ENCODE peak calls at places on chromosome 9, in five cellular contexts. One of them, this sample, is unnamed.

GRCh38 chr9:107235765-107236442 is 47.2 kb upstream of the RAD23B start:
- DNase-seq in CD14-positive monocyte: no peak
- DNase-seq in cardiac fibroblast: no peak
- DNase-seq in GM13976: no peak
- DNase-seq in progenitor cell of endocrine pancreas: no peak
- DNase-seq in this sample: no peak

GRCh38 chr9:110073356-110073666 is 134.6 kb downstream of the C9orf152 start:
- DNase-seq in CD14-positive monocyte: no peak
- DNase-seq in cardiac fibroblast: no peak
- DNase-seq in GM13976: no peak
- DNase-seq in progenitor cell of endocrine pancreas: no peak
- DNase-seq in this sample: no peak

GRCh38 chr9:112997236-112997941 is 14.6 kb downstream of the ZNF883 start:
- DNase-seq in CD14-positive monocyte: no peak
- DNase-seq in cardiac fibroblast: no peak
- DNase-seq in GM13976: no peak
- DNase-seq in progenitor cell of endocrine pancreas: no peak
- DNase-seq in this sample: no peak

GRCh38 chr9:109507421-109507838 is 9.3 kb upstream of the PTPN3 start:
- DNase-seq in CD14-positive monocyte: no peak
- DNase-seq in cardiac fibroblast: peak
- DNase-seq in GM13976: no peak
- DNase-seq in progenitor cell of endocrine pancreas: no peak
- DNase-seq in this sample: no peak

GRCh38 chr9:22097712-22098111 is 88.6 kb upstream of the CDKN2B start:
- DNase-seq in CD14-positive monocyte: no peak
- DNase-seq in cardiac fibroblast: peak
- DNase-seq in GM13976: no peak
- DNase-seq in progenitor cell of endocrine pancreas: no peak
- DNase-seq in this sample: no peak

GRCh38 chr9:114606597-114607207 is 4.4 kb upstream of the TMEM268 start:
- DNase-seq in CD14-positive monocyte: no peak
- DNase-seq in cardiac fibroblast: peak
- DNase-seq in GM13976: no peak
- DNase-seq in progenitor cell of endocrine pancreas: no peak
- DNase-seq in this sample: no peak

GRCh38 chr9:13896047-13896446 is 417.9 kb downstream of the NFIB start:
- DNase-seq in CD14-positive monocyte: no peak
- DNase-seq in cardiac fibroblast: peak
- DNase-seq in GM13976: no peak
- DNase-seq in progenitor cell of endocrine pancreas: no peak
- DNase-seq in this sample: no peak

GRCh38 chr9:87080512-87081225 is 133.4 kb upstream of the GAS1 start:
- DNase-seq in CD14-positive monocyte: no peak
- DNase-seq in cardiac fibroblast: peak
- DNase-seq in GM13976: no peak
- DNase-seq in progenitor cell of endocrine pancreas: no peak
- DNase-seq in this sample: no peak

GRCh38 chr9:97470076-97470475 is 31.4 kb upstream of the TMOD1 start:
- DNase-seq in CD14-positive monocyte: no peak
- DNase-seq in cardiac fibroblast: no peak
- DNase-seq in GM13976: no peak
- DNase-seq in progenitor cell of endocrine pancreas: no peak
- DNase-seq in this sample: no peak

GRCh38 chr9:123928471-123929176 is 1.3 kb downstream of the DENND1A start:
- DNase-seq in CD14-positive monocyte: no peak
- DNase-seq in cardiac fibroblast: peak
- DNase-seq in GM13976: no peak
- DNase-seq in progenitor cell of endocrine pancreas: no peak
- DNase-seq in this sample: no peak

GRCh38 chr9:91214867-91215266 is 146.9 kb downstream of the AUH start:
- DNase-seq in CD14-positive monocyte: no peak
- DNase-seq in cardiac fibroblast: no peak
- DNase-seq in GM13976: no peak
- DNase-seq in progenitor cell of endocrine pancreas: no peak
- DNase-seq in this sample: no peak

GRCh38 chr9:87610200-87611155 is 112.8 kb downstream of the DAPK1 start:
- DNase-seq in CD14-positive monocyte: no peak
- DNase-seq in cardiac fibroblast: peak
- DNase-seq in GM13976: no peak
- DNase-seq in progenitor cell of endocrine pancreas: no peak
- DNase-seq in this sample: no peak

GRCh38 chr9:131642496-131643083 is 97.3 kb downstream of the PRRT1B start:
- DNase-seq in CD14-positive monocyte: no peak
- DNase-seq in cardiac fibroblast: no peak
- DNase-seq in GM13976: peak
- DNase-seq in progenitor cell of endocrine pancreas: no peak
- DNase-seq in this sample: no peak

GRCh38 chr9:38394419-38394818 is 1.9 kb downstream of the ALDH1B1 start:
- DNase-seq in CD14-positive monocyte: no peak
- DNase-seq in cardiac fibroblast: no peak
- DNase-seq in GM13976: no peak
- DNase-seq in progenitor cell of endocrine pancreas: no peak
- DNase-seq in this sample: no peak

GRCh38 chr9:38393128-38393809 is 767 bp downstream of the ALDH1B1 start:
- DNase-seq in CD14-positive monocyte: no peak
- DNase-seq in cardiac fibroblast: peak
- DNase-seq in GM13976: peak
- DNase-seq in progenitor cell of endocrine pancreas: no peak
- DNase-seq in this sample: no peak

GRCh38 chr9:38391278-38392118 is 1.0 kb upstream of the ALDH1B1 start:
- DNase-seq in CD14-positive monocyte: no peak
- DNase-seq in cardiac fibroblast: no peak
- DNase-seq in GM13976: no peak
- DNase-seq in progenitor cell of endocrine pancreas: no peak
- DNase-seq in this sample: no peak

GRCh38 chr9:38390851-38391250 is 1.7 kb upstream of the ALDH1B1 start:
- DNase-seq in CD14-positive monocyte: no peak
- DNase-seq in cardiac fibroblast: no peak
- DNase-seq in GM13976: no peak
- DNase-seq in progenitor cell of endocrine pancreas: no peak
- DNase-seq in this sample: no peak

GRCh38 chr9:38392235-38393127 is at the start of gene ALDH1B1:
- DNase-seq in CD14-positive monocyte: peak
- DNase-seq in cardiac fibroblast: peak
- DNase-seq in GM13976: peak
- DNase-seq in progenitor cell of endocrine pancreas: peak
- DNase-seq in this sample: peak
- TF ChIP-seq CTCF in CD14-positive monocyte: no peak
- TF ChIP-seq CTCF in cardiac fibroblast: peak
- TF ChIP-seq CTCF in GM13976: no peak
- TF ChIP-seq CTCF in progenitor cell of endocrine pancreas: peak
- TF ChIP-seq CTCF in this sample: peak

GRCh38 chr9:134522976-134523375 is 118.6 kb upstream of the COL5A1 start:
- DNase-seq in CD14-positive monocyte: no peak
- DNase-seq in cardiac fibroblast: no peak
- DNase-seq in GM13976: no peak
- DNase-seq in progenitor cell of endocrine pancreas: no peak
- DNase-seq in this sample: no peak

GRCh38 chr9:134522502-134522848 is 119.1 kb upstream of the COL5A1 start:
- DNase-seq in CD14-positive monocyte: no peak
- DNase-seq in cardiac fibroblast: no peak
- DNase-seq in GM13976: no peak
- DNase-seq in progenitor cell of endocrine pancreas: no peak
- DNase-seq in this sample: no peak

GRCh38 chr9:134525070-134525815 is 116.4 kb upstream of the COL5A1 start:
- DNase-seq in CD14-positive monocyte: no peak
- DNase-seq in cardiac fibroblast: no peak
- DNase-seq in GM13976: no peak
- DNase-seq in progenitor cell of endocrine pancreas: no peak
- DNase-seq in this sample: no peak

GRCh38 chr9:134526798-134527492 is 114.7 kb upstream of the COL5A1 start:
- DNase-seq in CD14-positive monocyte: no peak
- DNase-seq in cardiac fibroblast: no peak
- DNase-seq in GM13976: no peak
- DNase-seq in progenitor cell of endocrine pancreas: no peak
- DNase-seq in this sample: no peak

DNA sequence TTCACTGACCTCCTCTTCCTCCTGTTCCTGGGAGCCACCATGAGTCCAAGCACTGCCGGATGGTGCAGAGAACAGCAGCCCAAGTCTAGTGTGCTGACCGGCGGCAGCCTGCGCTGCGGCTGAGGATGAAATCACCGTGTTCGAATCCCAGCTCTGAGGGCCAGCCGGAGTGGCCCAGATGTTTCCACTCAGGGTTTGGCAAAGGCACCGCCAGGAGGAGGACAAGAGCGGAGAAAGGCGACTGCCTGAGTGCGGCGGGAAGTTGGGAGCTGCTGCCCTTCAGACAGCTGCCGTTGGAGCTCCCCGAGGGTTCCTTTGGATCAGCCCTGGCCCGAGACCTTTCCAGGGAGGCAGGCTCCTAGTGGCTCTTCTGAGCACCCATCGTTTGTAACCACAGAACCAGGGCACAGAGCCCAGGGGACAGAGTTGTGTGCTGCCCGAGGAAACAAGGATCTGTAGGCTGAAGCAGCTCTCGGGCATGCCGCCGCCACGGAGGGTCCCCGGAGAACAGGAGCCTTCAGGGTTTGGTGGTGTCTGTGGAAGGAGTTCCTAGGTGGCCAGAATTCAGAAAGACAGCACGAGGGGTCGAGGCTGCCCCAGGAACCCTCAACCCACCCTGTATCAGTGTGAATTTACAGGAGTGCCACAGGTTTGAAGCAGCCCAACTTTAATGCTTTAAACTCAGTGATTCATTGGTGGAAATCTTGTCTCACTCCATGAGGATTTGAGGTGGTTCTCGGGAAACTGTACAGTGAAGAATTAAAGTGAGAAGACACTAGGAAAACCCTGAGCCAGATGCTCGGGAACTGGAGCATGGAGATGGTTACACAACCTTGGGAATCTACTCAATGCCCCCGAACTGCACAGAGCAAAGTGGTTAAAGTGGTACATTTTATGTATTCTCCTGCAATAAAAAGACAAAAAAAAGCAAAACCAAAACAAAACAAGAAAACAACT is 115.5 kb upstream of the COL5A1 start:
- DNase-seq in CD14-positive monocyte: no peak
- DNase-seq in cardiac fibroblast: peak
- DNase-seq in GM13976: no peak
- DNase-seq in progenitor cell of endocrine pancreas: no peak
- DNase-seq in this sample: peak
- TF ChIP-seq CTCF in CD14-positive monocyte: no peak
- TF ChIP-seq CTCF in cardiac fibroblast: peak
- TF ChIP-seq CTCF in GM13976: no peak
- TF ChIP-seq CTCF in progenitor cell of endocrine pancreas: no peak
- TF ChIP-seq CTCF in this sample: no peak

GRCh38 chr9:88992556-88992955 is 1.3 kb downstream of the S1PR3 start:
- DNase-seq in CD14-positive monocyte: no peak
- DNase-seq in cardiac fibroblast: peak
- DNase-seq in GM13976: no peak
- DNase-seq in progenitor cell of endocrine pancreas: no peak
- DNase-seq in this sample: no peak

GRCh38 chr9:88989961-88990570 is 1.2 kb upstream of the S1PR3 start:
- DNase-seq in CD14-positive monocyte: no peak
- DNase-seq in cardiac fibroblast: no peak
- DNase-seq in GM13976: no peak
- DNase-seq in progenitor cell of endocrine pancreas: no peak
- DNase-seq in this sample: no peak

GRCh38 chr9:88993327-88993726 is 2.1 kb downstream of the S1PR3 start:
- DNase-seq in CD14-positive monocyte: no peak
- DNase-seq in cardiac fibroblast: no peak
- DNase-seq in GM13976: no peak
- DNase-seq in progenitor cell of endocrine pancreas: no peak
- DNase-seq in this sample: peak

GRCh38 chr9:88990721-88991065 is 575 bp upstream of the S1PR3 start:
- DNase-seq in CD14-positive monocyte: no peak
- DNase-seq in cardiac fibroblast: no peak
- DNase-seq in GM13976: no peak
- DNase-seq in progenitor cell of endocrine pancreas: peak
- DNase-seq in this sample: no peak

GRCh38 chr9:88991066-88992030 is at the start of gene S1PR3:
- DNase-seq in CD14-positive monocyte: peak
- DNase-seq in cardiac fibroblast: peak
- DNase-seq in GM13976: no peak
- DNase-seq in progenitor cell of endocrine pancreas: peak
- DNase-seq in this sample: peak
- TF ChIP-seq CTCF in CD14-positive monocyte: no peak
- TF ChIP-seq CTCF in cardiac fibroblast: no peak
- TF ChIP-seq CTCF in GM13976: no peak
- TF ChIP-seq CTCF in progenitor cell of endocrine pancreas: peak
- TF ChIP-seq CTCF in this sample: peak

DNA sequence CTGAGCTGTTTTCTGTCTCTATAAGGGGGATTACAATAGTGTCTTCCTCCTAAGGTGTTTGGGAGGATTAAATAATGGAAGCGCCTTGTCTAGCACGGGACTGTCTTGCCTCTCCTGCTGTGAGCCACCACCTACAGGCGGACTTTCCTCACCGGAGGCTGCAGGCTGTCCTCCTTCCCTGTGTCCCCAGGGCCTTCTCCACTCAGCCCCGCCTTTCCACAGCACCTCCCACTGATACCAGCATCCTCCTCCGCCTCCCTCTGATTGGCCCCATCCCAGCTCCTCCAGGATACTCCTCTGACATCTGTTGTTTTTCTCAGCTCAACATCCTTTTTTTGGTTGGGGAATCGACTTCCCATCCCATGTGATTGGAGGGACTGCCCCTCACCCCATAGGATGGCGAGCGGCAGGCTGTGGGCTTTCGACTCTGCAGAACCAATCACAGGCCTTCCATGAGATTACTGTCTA is 851 bp upstream of the ZDHHC12 start:
- DNase-seq in CD14-positive monocyte: peak
- DNase-seq in cardiac fibroblast: peak
- DNase-seq in GM13976: peak
- DNase-seq in progenitor cell of endocrine pancreas: no peak
- DNase-seq in this sample: no peak
- TF ChIP-seq CTCF in CD14-positive monocyte: no peak
- TF ChIP-seq CTCF in cardiac fibroblast: no peak
- TF ChIP-seq CTCF in GM13976: no peak
- TF ChIP-seq CTCF in progenitor cell of endocrine pancreas: no peak
- TF ChIP-seq CTCF in this sample: no peak

GRCh38 chr9:126902160-126902559 is 12.4 kb upstream of the RALGPS1 start:
- DNase-seq in CD14-positive monocyte: no peak
- DNase-seq in cardiac fibroblast: no peak
- DNase-seq in GM13976: no peak
- DNase-seq in progenitor cell of endocrine pancreas: no peak
- DNase-seq in this sample: no peak
- TF ChIP-seq CTCF in CD14-positive monocyte: no peak
- TF ChIP-seq CTCF in cardiac fibroblast: no peak
- TF ChIP-seq CTCF in GM13976: no peak
- TF ChIP-seq CTCF in progenitor cell of endocrine pancreas: no peak
- TF ChIP-seq CTCF in this sample: no peak

GRCh38 chr9:99855467-99856176 is 33.9 kb downstream of the NR4A3 start:
- DNase-seq in CD14-positive monocyte: no peak
- DNase-seq in cardiac fibroblast: no peak
- DNase-seq in GM13976: no peak
- DNase-seq in progenitor cell of endocrine pancreas: no peak
- DNase-seq in this sample: no peak
- TF ChIP-seq CTCF in CD14-positive monocyte: peak
- TF ChIP-seq CTCF in cardiac fibroblast: peak
- TF ChIP-seq CTCF in GM13976: no peak
- TF ChIP-seq CTCF in progenitor cell of endocrine pancreas: peak
- TF ChIP-seq CTCF in this sample: peak

This sample was measured in type B pancreatic cell.